ENCODE peak calls at places on chromosomes 11 and 22, in five cellular contexts. D, Z, S, T and N are unnamed samples.

GRCh38 chr11:7901319-7901854 is 29.7 kb downstream of the OR10A6 start:
- DNase-seq in T (no peak), D (no peak), Z (no peak), S (no peak), N (no peak)

GRCh38 chr11:32385998-32386397 is 49.3 kb downstream of the WT1 start:
- DNase-seq in Z (peak; percentile 40), D (peak; percentile 46), S (peak; percentile 74), T (no peak), N (no peak)

GRCh38 chr11:46285594-46286033 is 8.2 kb downstream of the CREB3L1 start:
- DNase-seq in S (peak; percentile 76), Z (peak; percentile 90), D (no peak), T (no peak), N (no peak)

GRCh38 chr11:2886191-2886894 is 768 bp upstream of the CDKN1C start:
- DNase-seq in Z (no peak), T (peak; percentile 63), S (no peak), D (peak; percentile 62), N (peak; percentile 71)

GRCh38 chr11:2533642-2534115 is 88.9 kb downstream of the KCNQ1 start:
- DNase-seq in S (peak; percentile 89), Z (peak; percentile 90), T (peak; percentile 52), D (peak; percentile 73), N (peak; percentile 57)

GRCh38 chr11:72613977-72614376 is 60.2 kb downstream of the PDE2A start:
- DNase-seq in Z (no peak), D (no peak), S (no peak), T (no peak), N (no peak)

GRCh38 chr22:21104126-21104691 is 58.5 kb downstream of the LRRC74B start:
- DNase-seq in Z (no peak), D (no peak), T (no peak), S (no peak), N (no peak)

GRCh38 chr11:133947298-133947905 is 9.4 kb downstream of the IGSF9B start:
- DNase-seq in Z (peak; percentile 32), S (peak; percentile 35), D (peak; percentile 76), T (peak; percentile 50), N (peak; percentile 85)

GRCh38 chr11:34757026-34757451 is 136.1 kb downstream of the EHF start:
- DNase-seq in Z (no peak), T (no peak), S (peak; percentile 24), D (no peak), N (no peak)

GRCh38 chr11:102111787-102112653 is 1.8 kb downstream of the YAP1 start:
- DNase-seq in D (no peak), T (no peak), Z (peak; percentile 83), S (peak; percentile 96), N (no peak)

GRCh38 chr11:131201674-131202073 is 168.7 kb upstream of the NTM start:
- DNase-seq in D (no peak), S (no peak), Z (no peak), T (no peak), N (no peak)

GRCh38 chr11:66369073-66369894 is 2.3 kb downstream of the SLC29A2 start:
- DNase-seq in D (no peak), S (no peak), Z (no peak), T (no peak), N (no peak)

GRCh38 chr11:115993613-115994012 is 489.4 kb upstream of the CADM1 start:
- DNase-seq in Z (no peak), T (no peak), S (no peak), D (no peak), N (no peak)

GRCh38 chr11:134536219-134536618 is 124.2 kb upstream of the B3GAT1 start:
- DNase-seq in S (no peak), D (no peak), Z (no peak), T (no peak), N (peak; percentile 13)

GRCh38 chr11:120519474-120519873 is 7.9 kb downstream of the GRIK4 start:
- DNase-seq in T (no peak), Z (no peak), S (no peak), D (no peak), N (no peak)

GRCh38 chr11:77467233-77467632 is 6.7 kb downstream of the PAK1 start:
- DNase-seq in S (peak; percentile 64), Z (no peak), T (no peak), D (no peak), N (no peak)

GRCh38 chr11:10309163-10310093 is 4.6 kb downstream of the ADM start:
- DNase-seq in Z (peak; percentile 99), D (no peak), S (peak; percentile 78), T (no peak), N (no peak)

GRCh38 chr22:22519591-22519990 is 479 bp downstream of the ZNF280A start:
- DNase-seq in D (no peak), Z (no peak), T (no peak), S (no peak), N (no peak)

GRCh38 chr22:20566420-20567260 is 59.2 kb downstream of the MED15 start:
- DNase-seq in S (peak; percentile 75), T (no peak), Z (peak; percentile 94), D (no peak), N (peak; percentile 83)

GRCh38 chr22:46528121-46528610 is 9.3 kb downstream of the CELSR1 start:
- DNase-seq in D (no peak), T (no peak), Z (peak; percentile 39), S (no peak), N (no peak)

GRCh38 chr11:66870131-66870530 is 13.3 kb downstream of the LRFN4 start:
- DNase-seq in T (no peak), S (no peak), Z (no peak), D (no peak), N (no peak)

GRCh38 chr11:8327761-8328192 is 64.1 kb upstream of the LMO1 start:
- DNase-seq in D (no peak), Z (no peak), S (no peak), T (no peak), N (no peak)

GRCh38 chr11:71451596-71452353 is 1.2 kb upstream of the NADSYN1 start:
- DNase-seq in D (peak; percentile 62), S (no peak), Z (no peak), T (no peak), N (peak; percentile 62)

GRCh38 chr11:31812392-31813241 is 1.5 kb upstream of the PAX6 start:
- DNase-seq in S (no peak), D (peak; percentile 37), Z (no peak), T (peak; percentile 33), N (no peak)

GRCh38 chr22:30038219-30038618 is 42.0 kb upstream of the HORMAD2 start:
- DNase-seq in D (no peak), S (peak; percentile 73), Z (peak; percentile 54), T (no peak), N (no peak)

GRCh38 chr11:1888811-1889526 is 2.7 kb downstream of the PRR33 start:
- DNase-seq in T (no peak), S (no peak), Z (no peak), D (no peak), N (peak; percentile 88)

GRCh38 chr22:18005201-18005926 is 19.0 kb downstream of the MICAL3 start:
- DNase-seq in S (no peak), D (no peak), Z (no peak), T (no peak), N (no peak)

GRCh38 chr22:25747245-25747944 is 5.4 kb downstream of the MYO18B start:
- DNase-seq in T (no peak), Z (peak; percentile 94), S (peak; percentile 69), D (no peak), N (no peak)

GRCh38 chr22:23289851-23290724 is 109.8 kb downstream of the BCR start:
- DNase-seq in S (peak; percentile 49), D (peak; percentile 86), Z (peak; percentile 69), T (peak; percentile 83), N (peak; percentile 85)